ENCODE peak calls at places on chromosomes 6 and 20, in six cellular contexts. One of them, this sample, is unnamed.

GRCh38 chr20:14921546-14921945 is 584.1 kb upstream of the FLRT3 start:
- DNase-seq in NCI-H1417 treated with DMSO at 0.1 percent for 48 hours: no peak
- DNase-seq in effector CD4-positive, alpha-beta T cell: no peak
- DNase-seq in T1000: no peak
- DNase-seq in NCI-H510A treated with DMSO at 0.1 percent for 48 hours: no peak
- DNase-seq in fibroblast of mammary gland: peak
- DNase-seq in this sample: peak

GRCh38 chr6:12324741-12325140 is 34.6 kb downstream of the EDN1 start:
- DNase-seq in fibroblast of mammary gland: no peak
- DNase-seq in NCI-H1417 treated with DMSO at 0.1 percent for 48 hours: no peak
- DNase-seq in T1000: no peak
- DNase-seq in effector CD4-positive, alpha-beta T cell: no peak
- DNase-seq in NCI-H510A treated with DMSO at 0.1 percent for 48 hours: no peak
- DNase-seq in this sample: no peak

GRCh38 chr20:32848846-32849245 is 9.9 kb upstream of the EFCAB8 start:
- DNase-seq in NCI-H510A treated with DMSO at 0.1 percent for 48 hours: no peak
- DNase-seq in T1000: no peak
- DNase-seq in NCI-H1417 treated with DMSO at 0.1 percent for 48 hours: no peak
- DNase-seq in fibroblast of mammary gland: no peak
- DNase-seq in effector CD4-positive, alpha-beta T cell: no peak
- DNase-seq in this sample: no peak

GRCh38 chr20:35283441-35284266 is 918 bp downstream of the EIF6 start:
- DNase-seq in NCI-H1417 treated with DMSO at 0.1 percent for 48 hours: no peak
- DNase-seq in effector CD4-positive, alpha-beta T cell: no peak
- DNase-seq in NCI-H510A treated with DMSO at 0.1 percent for 48 hours: no peak
- DNase-seq in fibroblast of mammary gland: no peak
- DNase-seq in T1000: no peak
- DNase-seq in this sample: no peak

GRCh38 chr6:11826779-11827178 is 48.2 kb upstream of the ADTRP start:
- DNase-seq in fibroblast of mammary gland: no peak
- DNase-seq in NCI-H510A treated with DMSO at 0.1 percent for 48 hours: no peak
- DNase-seq in NCI-H1417 treated with DMSO at 0.1 percent for 48 hours: no peak
- DNase-seq in effector CD4-positive, alpha-beta T cell: no peak
- DNase-seq in T1000: no peak
- DNase-seq in this sample: no peak

GRCh38 chr6:38136547-38136946 is 317.0 kb downstream of the ZFAND3 start:
- DNase-seq in NCI-H1417 treated with DMSO at 0.1 percent for 48 hours: no peak
- DNase-seq in NCI-H510A treated with DMSO at 0.1 percent for 48 hours: no peak
- DNase-seq in effector CD4-positive, alpha-beta T cell: no peak
- DNase-seq in T1000: no peak
- DNase-seq in fibroblast of mammary gland: peak
- DNase-seq in this sample: no peak

GRCh38 chr6:170289108-170289931 is 1.6 kb downstream of the DLL1 start:
- DNase-seq in NCI-H1417 treated with DMSO at 0.1 percent for 48 hours: no peak
- DNase-seq in T1000: no peak
- DNase-seq in effector CD4-positive, alpha-beta T cell: no peak
- DNase-seq in fibroblast of mammary gland: no peak
- DNase-seq in NCI-H510A treated with DMSO at 0.1 percent for 48 hours: no peak
- DNase-seq in this sample: no peak

GRCh38 chr6:169999367-169999766 is 247.9 kb downstream of the ERMARD start:
- DNase-seq in T1000: no peak
- DNase-seq in NCI-H1417 treated with DMSO at 0.1 percent for 48 hours: no peak
- DNase-seq in NCI-H510A treated with DMSO at 0.1 percent for 48 hours: no peak
- DNase-seq in effector CD4-positive, alpha-beta T cell: no peak
- DNase-seq in fibroblast of mammary gland: no peak
- DNase-seq in this sample: no peak

GRCh38 chr20:40812415-40813212 is 123.6 kb upstream of the MAFB start:
- DNase-seq in NCI-H1417 treated with DMSO at 0.1 percent for 48 hours: no peak
- DNase-seq in NCI-H510A treated with DMSO at 0.1 percent for 48 hours: no peak
- DNase-seq in T1000: no peak
- DNase-seq in effector CD4-positive, alpha-beta T cell: no peak
- DNase-seq in fibroblast of mammary gland: no peak
- DNase-seq in this sample: no peak

GRCh38 chr6:142372348-142372747 is 70.5 kb downstream of the ADGRG6 start:
- DNase-seq in T1000: no peak
- DNase-seq in NCI-H510A treated with DMSO at 0.1 percent for 48 hours: no peak
- DNase-seq in NCI-H1417 treated with DMSO at 0.1 percent for 48 hours: no peak
- DNase-seq in fibroblast of mammary gland: peak
- DNase-seq in effector CD4-positive, alpha-beta T cell: no peak
- DNase-seq in this sample: no peak

This sample was measured in NCI-H2081 treated with DMSO at 0.1 percent for 48 hours.